ENCODE peak calls at places on chromosomes 7 and 10, in six cellular contexts. A, E, R, N, W and S are unnamed samples.

GRCh38 chr7:90835861-90836260 is 239.7 kb downstream of the CDK14 start:
- DNase-seq in A (no peak), E (no peak), R (no peak), N (no peak), W (no peak), S (no peak)

GRCh38 chr10:43824934-43825333 is 176.3 kb upstream of the ZNF32 start:
- DNase-seq in A (no peak), E (no peak), R (no peak), N (peak; percentile 48), W (peak; percentile 88), S (peak; percentile 92)

GRCh38 chr7:144391823-144392255 is 11.7 kb downstream of the NOBOX start:
- DNase-seq in A (peak; percentile 63), E (peak; percentile 71), R (peak; percentile 59), N (peak; percentile 39), W (peak; percentile 54), S (peak; percentile 70)

GRCh38 chr7:464712-465461 is 54.8 kb downstream of the PDGFA start:
- DNase-seq in A (no peak), E (no peak), R (peak; percentile 59), N (peak; percentile 62), W (peak; percentile 66), S (peak; percentile 40)

GRCh38 chr10:22245567-22245966 is 27.8 kb upstream of the EBLN1 start:
- DNase-seq in A (no peak), E (no peak), R (no peak), N (no peak), W (peak; percentile 19), S (peak; percentile 60)

GRCh38 chr10:75405201-75406143 is 3.9 kb upstream of the ZNF503 start:
- DNase-seq in A (no peak), E (no peak), R (peak; percentile 69), N (no peak), W (no peak), S (no peak)

GRCh38 chr7:113796557-113796956 is 122.3 kb downstream of the PPP1R3A start:
- DNase-seq in A (no peak), E (no peak), R (no peak), N (peak; percentile 92), W (peak; percentile 97), S (peak; percentile 70)

GRCh38 chr7:82164813-82165212 is 278.8 kb downstream of the CACNA2D1 start:
- DNase-seq in A (no peak), E (peak; percentile 11), R (no peak), N (peak; percentile 79), W (peak; percentile 77), S (peak; percentile 86)

GRCh38 chr7:105130048-105130447 is 116.0 kb downstream of the KMT2E start:
- DNase-seq in A (no peak), E (no peak), R (no peak), N (no peak), W (no peak), S (no peak)